ENCODE peak calls at places on chromosomes 1 and 21, in ten cellular contexts. O, V, M, A, U, C, J, L, N and K are unnamed samples.
A peak's percentile ranks its signal among the peaks of the same experiment; 100 is the strongest.

GRCh38 chr1:11648732-11649158 is 5.5 kb downstream of the FBXO2 start:
- DNase-seq in V (peak; percentile 32), M (no peak), J (no peak), C (no peak), A (no peak), U (no peak), L (no peak), N (no peak), O (no peak), K (no peak)

GRCh38 chr1:237146247-237146646 is 104.3 kb downstream of the RYR2 start:
- DNase-seq in M (no peak), J (no peak), V (no peak), C (no peak), U (no peak), L (no peak), A (no peak), O (no peak), N (no peak), K (no peak)

GRCh38 chr21:41149199-41149598 is 18.8 kb upstream of the BACE2 start:
- DNase-seq in N (no peak), C (no peak), M (no peak), U (no peak), O (no peak), V (no peak), J (no peak), L (no peak), A (no peak), K (no peak)

GRCh38 chr1:183773456-183773855 is 31.5 kb upstream of the RGL1 start:
- DNase-seq in C (no peak), U (no peak), L (no peak), O (no peak), N (no peak), J (no peak), A (no peak), M (no peak), V (no peak), K (no peak)

GRCh38 chr1:230979952-230980351 is 1.1 kb downstream of the ARV1 start:
- DNase-seq in N (no peak), O (no peak), J (no peak), V (no peak), U (no peak), C (no peak), L (no peak), M (no peak), A (no peak), K (no peak)

GRCh38 chr21:44092201-44092600 is 15.0 kb upstream of the PWP2 start:
- DNase-seq in J (no peak), N (no peak), L (no peak), O (peak; percentile 34), U (no peak), C (no peak), A (no peak), V (peak; percentile 12), M (no peak), K (no peak)

GRCh38 chr1:21813542-21813941 is 1.5 kb downstream of the LDLRAD2 start:
- DNase-seq in L (no peak), C (no peak), V (no peak), N (no peak), U (no peak), A (no peak), O (no peak), M (no peak), J (peak; percentile 13), K (no peak)

GRCh38 chr1:231642600-231643332 is 16.2 kb downstream of the DISC1 start:
- DNase-seq in L (no peak), N (no peak), C (no peak), V (no peak), J (no peak), U (no peak), A (no peak), O (no peak), M (no peak), K (no peak)

GRCh38 chr1:31238986-31239613 is 587 bp downstream of the NKAIN1 start:
- DNase-seq in N (peak; percentile 22), M (no peak), A (no peak), O (no peak), L (peak; percentile 66), U (peak; percentile 5), J (peak; percentile 39), V (no peak), C (peak; percentile 22), K (no peak)

GRCh38 chr1:24298606-24299005 is 20.6 kb upstream of the GRHL3 start:
- DNase-seq in O (no peak), V (no peak), N (no peak), L (no peak), J (no peak), A (no peak), C (no peak), M (no peak), U (no peak), K (no peak)

GRCh38 chr1:109396513-109396839 is 1.2 kb downstream of the SORT1 start:
- DNase-seq in V (no peak), C (no peak), J (no peak), L (no peak), A (no peak), O (no peak), U (no peak), M (no peak), N (no peak), K (no peak)

GRCh38 chr1:109399326-109399957 is 1.7 kb upstream of the SORT1 start:
- DNase-seq in M (no peak), C (peak; percentile 45), L (peak; percentile 16), O (no peak), V (no peak), N (peak; percentile 50), J (peak; percentile 65), A (no peak), U (peak; percentile 74), K (peak; percentile 61)

GRCh38 chr1:109398343-109399225 is 866 bp upstream of the SORT1 start:
- DNase-seq in J (no peak), V (no peak), A (no peak), M (no peak), L (no peak), O (no peak), C (no peak), N (no peak), U (no peak), K (no peak)

GRCh38 chr1:109396971-109397370 is 747 bp downstream of the SORT1 start:
- DNase-seq in J (no peak), C (peak; percentile 6), L (peak; percentile 15), O (no peak), U (no peak), N (no peak), M (no peak), V (no peak), A (no peak), K (peak; percentile 35)

GRCh38 chr1:109397451-109398342 is at the start of gene SORT1:
- DNase-seq in C (peak; percentile 88), L (peak; percentile 98), J (peak; percentile 81), U (peak; percentile 92), N (peak; percentile 90), O (peak; percentile 93), V (peak; percentile 37), A (peak; percentile 65), M (peak; percentile 34), K (peak; percentile 75)
- TF ChIP-seq CTCF in C (peak; percentile 15), L (peak; percentile 37), J (no peak), U (no peak), N (peak; percentile 8), O (no peak), V (peak; percentile 26), A (no peak), M (no peak), K (peak; percentile 27)

DNA sequence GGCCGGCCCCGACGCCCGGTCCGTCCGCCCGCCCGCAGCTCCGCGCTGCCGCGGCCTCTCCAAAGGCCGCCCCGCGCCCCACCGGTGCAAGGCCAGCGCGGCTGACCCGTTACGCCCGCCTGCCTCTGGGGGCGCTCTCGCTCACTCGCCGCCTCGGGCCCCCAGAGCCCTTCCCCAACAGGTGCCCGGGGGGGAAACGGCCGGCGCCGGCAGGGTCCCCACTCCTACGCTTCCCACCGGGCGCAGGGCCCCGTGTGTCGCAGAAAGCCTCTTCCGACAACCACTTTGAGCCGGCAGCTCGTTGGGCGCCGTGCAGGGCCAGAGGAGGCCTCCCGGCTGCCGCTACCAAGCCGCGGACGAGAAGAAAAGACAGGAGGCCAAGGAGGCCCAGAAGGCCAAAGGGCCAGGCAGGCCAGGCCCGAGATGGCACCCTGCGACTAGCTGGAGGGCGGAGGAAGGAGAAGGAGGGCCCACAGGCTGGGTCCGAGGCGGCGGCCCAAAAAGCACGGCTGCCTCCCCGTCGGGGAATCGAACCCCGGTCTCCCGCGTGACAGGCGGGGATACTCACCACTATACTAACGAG is 64.9 kb upstream of the FCGR2A start:
- DNase-seq in V (peak; percentile 46), A (peak; percentile 36), N (peak; percentile 57), J (peak; percentile 93), O (no peak), U (peak; percentile 43), M (no peak), C (peak; percentile 83), L (peak; percentile 72), K (peak; percentile 46)
- TF ChIP-seq CTCF in V (peak; percentile 65), A (no peak), N (peak; percentile 36), J (peak; percentile 70), O (peak; percentile 37), U (peak; percentile 64), M (peak; percentile 40), C (peak; percentile 75), L (peak; percentile 83), K (peak; percentile 82)

DNA sequence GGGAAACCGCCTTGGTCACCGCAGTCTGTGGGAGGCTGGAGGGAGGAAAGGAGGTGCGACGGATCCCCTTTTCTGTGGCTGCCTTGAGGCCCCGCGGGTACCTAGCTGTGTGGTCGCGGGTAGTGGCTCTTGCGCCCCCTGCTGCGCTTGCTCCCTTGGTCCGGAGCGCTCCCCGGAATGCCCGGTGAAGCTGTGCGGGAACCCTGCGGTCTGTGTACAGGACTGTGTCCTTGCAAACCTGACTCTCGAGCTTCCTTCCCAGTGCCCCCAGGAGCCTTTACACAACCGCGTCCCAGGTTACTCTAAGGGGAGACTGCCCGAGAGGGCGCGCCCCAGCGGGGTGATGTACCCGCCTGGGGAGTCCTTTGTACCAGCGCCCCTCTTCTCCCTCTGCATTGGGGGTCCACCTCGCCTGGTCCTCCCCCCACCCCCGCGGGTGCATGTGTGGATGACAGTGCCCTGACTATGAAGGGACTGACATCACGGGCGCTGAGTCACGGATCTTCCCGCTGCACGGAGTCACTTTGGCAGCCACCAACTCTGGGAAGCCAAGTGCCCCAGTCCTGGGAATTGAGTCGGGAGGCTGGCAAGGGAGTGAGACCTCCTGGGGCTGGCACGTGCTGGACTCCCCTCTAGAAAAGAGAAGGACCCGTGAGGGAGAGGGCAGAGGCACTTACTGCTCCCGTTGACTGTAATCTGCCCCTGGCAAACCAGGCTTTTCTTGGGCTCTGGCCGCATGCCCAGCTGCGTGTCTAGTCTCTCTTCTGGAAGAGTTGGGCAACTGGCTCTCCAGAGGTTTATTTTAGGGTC is 824 bp downstream of the IL6R start:
- DNase-seq in A (peak; percentile 77), U (peak; percentile 38), V (peak; percentile 71), O (peak; percentile 97), M (peak; percentile 19), L (peak; percentile 70), C (peak; percentile 66), J (peak; percentile 44), N (peak; percentile 54), K (peak; percentile 47)
- TF ChIP-seq CTCF in A (peak; percentile 15), U (peak; percentile 23), V (peak; percentile 50), O (peak; percentile 15), M (peak; percentile 59), L (peak; percentile 86), C (no peak), J (peak; percentile 41), N (peak; percentile 51), K (peak; percentile 47)

DNA sequence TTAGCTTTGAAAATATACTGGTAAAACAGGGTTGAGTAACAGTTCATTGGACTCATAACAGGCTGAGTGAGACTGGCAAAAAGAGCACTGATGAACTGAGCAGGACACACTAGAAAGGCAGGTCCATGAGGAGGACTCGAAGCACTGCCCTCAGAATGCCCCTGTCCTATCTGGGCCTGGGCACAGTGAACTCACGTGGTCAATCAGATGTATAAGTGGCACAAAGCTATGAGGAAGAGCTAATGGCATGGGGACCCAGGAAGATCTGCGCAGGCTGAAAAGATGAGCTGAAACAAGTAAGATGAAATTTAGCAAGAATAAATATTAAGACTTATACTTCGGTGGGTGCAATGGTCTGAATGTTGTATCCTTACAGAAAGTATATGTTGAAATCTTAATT is 9.2 kb upstream of the RGS7 start:
- DNase-seq in O (no peak), J (no peak), U (no peak), N (no peak), V (no peak), M (no peak), A (no peak), L (no peak), C (no peak), K (no peak)
- TF ChIP-seq CTCF in O (no peak), J (no peak), U (no peak), N (no peak), V (no peak), M (no peak), A (no peak), L (no peak), C (no peak), K (no peak)